ENCODE peak calls at places on chromosomes 16 and 17, in seven cellular contexts. C, X, G, P, T, R and Z are unnamed samples. For H3K4me1, the result is how much of the 10 kb centered on the place peaks cover.

GRCh38 chr17:11240041-11240801 is 792 bp upstream of the SHISA6 start:
- DNase-seq in C (no peak), X (no peak), G (no peak), P (no peak), T (peak), R (no peak), Z (no peak)

GRCh38 chr17:59711936-59712335 is 4.5 kb downstream of the VMP1 start:
- DNase-seq in C (no peak), X (no peak), G (no peak), P (no peak), T (no peak), R (no peak), Z (no peak)

GRCh38 chr16:19997264-19997663 is 76.4 kb downstream of the GPR139 start:
- DNase-seq in C (no peak), X (no peak), G (no peak), P (no peak), T (no peak), R (no peak), Z (no peak)

GRCh38 chr16:50323335-50324011 is 45.3 kb downstream of the BRD7 start:
- DNase-seq in C (no peak), X (peak), G (peak), P (no peak), T (peak), R (no peak), Z (no peak)

GRCh38 chr17:31225831-31226230 is 71.2 kb downstream of the OMG start:
- DNase-seq in C (no peak), X (no peak), G (no peak), P (no peak), T (no peak), R (no peak), Z (no peak)

GRCh38 chr16:67412294-67412693 is 4.0 kb downstream of the ZDHHC1 start:
- DNase-seq in C (no peak), X (no peak), G (no peak), P (no peak), T (no peak), R (peak), Z (no peak)

GRCh38 chr16:20136446-20136968 is 62.8 kb upstream of the GPR139 start:
- DNase-seq in C (no peak), X (no peak), G (no peak), P (no peak), T (no peak), R (no peak), Z (no peak)

GRCh38 chr17:7018331-7018964 is 4.4 kb upstream of the BCL6B start:
- DNase-seq in C (peak), X (no peak), G (no peak), P (no peak), T (peak), R (no peak), Z (no peak)

GRCh38 chr16:58127634-58128033 is 1.5 kb downstream of the CFAP20 start:
- DNase-seq in C (no peak), X (peak), G (no peak), P (no peak), T (no peak), R (no peak), Z (no peak)

GRCh38 chr17:55413825-55414489 is 7.7 kb downstream of the MMD start:
- DNase-seq in C (no peak), X (no peak), G (no peak), P (no peak), T (no peak), R (no peak), Z (peak)

GRCh38 chr16:85564277-85565051 is 48.7 kb upstream of the GSE1 start:
- DNase-seq in C (peak), X (no peak), G (no peak), P (no peak), T (no peak), R (no peak), Z (no peak)

GRCh38 chr16:47463771-47464624 is 2.9 kb downstream of the PHKB start:
- DNase-seq in C (no peak), X (no peak), G (no peak), P (no peak), T (no peak), R (no peak), Z (no peak)

GRCh38 chr17:82888583-82889495 is 49.0 kb upstream of the ZNF750 start:
- DNase-seq in C (no peak), X (no peak), G (no peak), P (no peak), T (no peak), R (no peak), Z (no peak)

GRCh38 chr17:81239714-81240555 is 817 bp downstream of the NDUFAF8 start:
- DNase-seq in C (no peak), X (peak), G (no peak), P (peak), T (no peak), R (no peak), Z (peak)

GRCh38 chr17:8893059-8893458 is 25.6 kb upstream of the PIK3R6 start:
- DNase-seq in C (no peak), X (no peak), G (no peak), P (no peak), T (no peak), R (no peak), Z (no peak)

GRCh38 chr17:7767425-7768021 is 50.0 kb downstream of the DNAH2 start:
- DNase-seq in C (no peak), X (no peak), G (no peak), P (no peak), T (no peak), R (peak), Z (no peak)

GRCh38 chr16:58692450-58692849 is 7.9 kb upstream of the SLC38A7 start:
- DNase-seq in C (no peak), X (no peak), G (no peak), P (no peak), T (no peak), R (no peak), Z (no peak)

GRCh38 chr17:75876190-75876937 is 2.0 kb downstream of the TRIM47 start:
- DNase-seq in C (no peak), X (no peak), G (peak), P (peak), T (no peak), R (no peak), Z (peak)

GRCh38 chr16:58048494-58048893 is 22.9 kb downstream of the MMP15 start:
- DNase-seq in C (no peak), X (no peak), G (no peak), P (no peak), T (no peak), R (no peak), Z (no peak)

GRCh38 chr16:59305850-59306249 is 571.7 kb upstream of the GOT2 start:
- DNase-seq in C (no peak), X (no peak), G (no peak), P (no peak), T (no peak), R (peak), Z (no peak)

GRCh38 chr16:10240854-10241613 is 58.8 kb upstream of the GRIN2A start:
- DNase-seq in C (no peak), X (no peak), G (no peak), P (no peak), T (no peak), R (peak), Z (no peak)

GRCh38 chr17:50575581-50576210 is 15.2 kb downstream of the CACNA1G start:
- DNase-seq in C (no peak), X (no peak), G (no peak), P (no peak), T (no peak), R (no peak), Z (no peak)

GRCh38 chr17:79951361-79952264 is 84.1 kb downstream of the TBC1D16 start:
- DNase-seq in C (no peak), X (peak), G (no peak), P (no peak), T (no peak), R (peak), Z (no peak)

GRCh38 chr16:14462811-14463210 is 167.2 kb downstream of the PARN start:
- DNase-seq in C (no peak), X (no peak), G (no peak), P (no peak), T (no peak), R (peak), Z (no peak)

GRCh38 chr17:21149626-21150025 is 22.9 kb downstream of the DHRS7B start:
- DNase-seq in C (no peak), X (no peak), G (no peak), P (no peak), T (no peak), R (no peak), Z (no peak)

GRCh38 chr16:72856797-72857196 is 191.1 kb downstream of the ZFHX3 start:
- DNase-seq in C (no peak), X (no peak), G (no peak), P (no peak), T (no peak), R (no peak), Z (no peak)
- H3K4me1 ChIP-seq in C (under half), X (under half), G (under half), P (under half), T (under half), R (under half), Z (under half)

DNA sequence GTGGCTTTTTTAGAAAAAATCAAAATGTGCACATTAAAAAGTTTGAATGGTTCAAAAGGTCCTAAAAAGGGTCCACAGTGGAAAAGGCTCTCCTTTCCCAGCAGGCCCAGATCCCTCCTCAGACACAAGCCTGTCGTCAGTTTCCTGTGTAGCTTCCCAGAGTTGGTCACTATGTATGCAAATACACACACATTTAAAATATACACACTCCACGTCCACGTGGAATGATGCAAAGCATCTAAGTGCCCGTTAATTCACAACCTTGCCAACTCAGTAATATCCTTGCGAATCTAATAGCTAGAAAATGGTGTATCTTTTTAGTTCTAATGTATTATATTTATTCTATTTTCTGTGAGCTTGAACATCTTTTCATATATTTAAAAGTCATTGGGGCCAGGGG is 17.7 kb downstream of the NLRC5 start:
- DNase-seq in C (no peak), X (no peak), G (no peak), P (no peak), T (no peak), R (no peak), Z (no peak)
- H3K4me3 ChIP-seq in C (no peak), X (no peak), G (no peak), P (no peak), T (no peak), R (no peak), Z (no peak)

DNA sequence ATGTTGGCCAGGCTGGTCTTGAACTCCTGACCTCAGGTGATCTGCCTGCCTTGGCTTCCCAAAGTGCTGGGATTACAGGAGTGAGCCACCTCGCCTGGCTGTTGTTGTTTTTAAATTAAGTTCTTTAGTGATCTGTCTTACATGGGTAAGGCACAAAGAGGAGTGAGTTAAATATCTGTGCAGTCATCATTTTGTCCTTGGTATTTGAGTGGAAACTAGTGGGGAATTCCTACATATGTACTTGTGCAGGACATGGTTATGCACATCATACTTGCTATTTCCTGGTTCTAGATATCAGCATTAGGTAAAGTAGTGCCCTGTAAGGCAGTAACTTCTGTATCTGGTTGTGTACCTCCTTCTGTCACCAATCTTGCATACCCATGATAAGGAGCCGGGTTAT is 3.7 kb downstream of the KPNB1 start:
- DNase-seq in C (no peak), X (no peak), G (no peak), P (no peak), T (no peak), R (no peak), Z (no peak)
- H3K4me1 ChIP-seq in C (under half), X (under half), G (under half), P (under half), T (half or more), R (under half), Z (under half)

GRCh38 chr17:43769859-43770258 is 8.9 kb downstream of the DUSP3 start:
- DNase-seq in C (no peak), X (no peak), G (no peak), P (no peak), T (no peak), R (no peak), Z (no peak)

GRCh38 chr17:43771463-43771862 is 7.3 kb downstream of the DUSP3 start:
- DNase-seq in C (no peak), X (no peak), G (no peak), P (no peak), T (no peak), R (no peak), Z (no peak)

GRCh38 chr17:43774304-43775250 is 4.2 kb downstream of the DUSP3 start:
- DNase-seq in C (peak), X (no peak), G (no peak), P (no peak), T (no peak), R (no peak), Z (no peak)

GRCh38 chr17:43769426-43769825 is 9.4 kb downstream of the DUSP3 start:
- DNase-seq in C (no peak), X (no peak), G (no peak), P (no peak), T (no peak), R (no peak), Z (no peak)

DNA sequence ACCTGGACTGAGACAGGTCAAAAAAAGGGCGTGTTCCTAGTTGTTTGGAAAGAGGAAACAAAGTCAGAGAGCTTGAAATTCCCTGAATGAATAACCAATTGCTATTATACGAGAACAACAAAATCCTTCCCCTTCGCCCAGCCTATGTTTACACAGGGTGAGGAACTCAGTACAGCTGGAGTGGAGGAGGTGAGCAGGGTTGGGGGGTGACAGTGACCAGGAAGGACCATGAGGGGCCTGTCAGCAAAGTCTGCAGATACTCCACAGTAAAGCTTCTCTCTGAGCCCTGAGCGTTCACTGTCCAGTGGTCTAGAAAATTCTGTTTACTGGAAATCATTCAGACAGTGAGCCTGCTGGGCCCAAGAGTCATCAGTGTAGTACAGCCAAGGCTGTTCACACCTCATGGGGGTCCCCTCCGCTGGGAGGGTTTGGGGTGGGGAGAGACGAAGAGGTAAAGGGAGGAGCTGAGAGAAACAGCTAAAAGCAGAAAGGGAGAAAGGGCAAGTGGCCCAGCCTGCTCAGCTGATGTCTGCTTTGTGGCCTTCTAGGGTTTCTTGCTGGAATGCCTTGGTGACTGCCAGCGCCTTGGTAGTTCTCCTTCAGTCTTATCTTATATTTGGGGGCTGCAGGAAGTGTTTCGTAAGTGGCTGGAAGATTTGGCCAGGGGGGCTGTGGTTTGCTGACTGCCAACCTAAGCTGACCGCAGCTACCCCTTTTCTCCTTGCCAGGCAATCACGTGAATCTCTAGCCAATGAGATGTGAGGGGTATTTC is 5.7 kb downstream of the DUSP3 start:
- DNase-seq in C (peak), X (no peak), G (no peak), P (no peak), T (peak), R (no peak), Z (no peak)
- H3K4me3 ChIP-seq in C (no peak), X (no peak), G (no peak), P (no peak), T (no peak), R (no peak), Z (no peak)

GRCh38 chr16:74186589-74186988 is 110.0 kb upstream of the PSMD7 start:
- DNase-seq in C (no peak), X (peak), G (no peak), P (no peak), T (no peak), R (no peak), Z (no peak)
- H3K4me1 ChIP-seq in C (under half), X (under half), G (under half), P (under half), T (under half), R (under half), Z (under half)

GRCh38 chr16:53962041-53962440 is 258.1 kb downstream of the FTO start:
- DNase-seq in C (no peak), X (no peak), G (no peak), P (no peak), T (no peak), R (peak), Z (no peak)
- H3K4me3 ChIP-seq in C (no peak), X (no peak), G (no peak), P (no peak), T (no peak), R (no peak), Z (no peak)

DNA sequence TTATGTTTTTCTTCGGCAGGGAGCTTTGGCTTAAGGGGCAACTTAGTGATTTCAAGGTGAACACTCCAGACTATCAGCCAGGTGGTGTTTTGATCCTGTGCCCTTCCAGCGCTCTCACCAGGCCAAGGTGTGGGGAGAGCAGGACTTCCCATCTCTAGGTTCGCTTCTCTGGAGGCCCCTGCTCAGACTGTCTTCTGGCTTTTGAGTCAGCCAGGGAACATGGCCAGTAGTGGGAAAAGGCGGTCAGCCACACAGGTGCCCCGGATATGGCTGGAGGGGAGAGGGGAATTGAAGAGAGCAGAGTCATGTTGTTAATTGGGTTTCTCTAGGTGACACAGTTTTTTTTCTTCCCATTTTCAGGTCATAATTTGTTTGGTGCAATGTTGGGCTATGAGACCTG is 1.5 kb downstream of the MINK1 start:
- DNase-seq in C (no peak), X (no peak), G (no peak), P (no peak), T (no peak), R (no peak), Z (no peak)
- H3K4me1 ChIP-seq in C (under half), X (under half), G (under half), P (under half), T (under half), R (under half), Z (under half)

DNA sequence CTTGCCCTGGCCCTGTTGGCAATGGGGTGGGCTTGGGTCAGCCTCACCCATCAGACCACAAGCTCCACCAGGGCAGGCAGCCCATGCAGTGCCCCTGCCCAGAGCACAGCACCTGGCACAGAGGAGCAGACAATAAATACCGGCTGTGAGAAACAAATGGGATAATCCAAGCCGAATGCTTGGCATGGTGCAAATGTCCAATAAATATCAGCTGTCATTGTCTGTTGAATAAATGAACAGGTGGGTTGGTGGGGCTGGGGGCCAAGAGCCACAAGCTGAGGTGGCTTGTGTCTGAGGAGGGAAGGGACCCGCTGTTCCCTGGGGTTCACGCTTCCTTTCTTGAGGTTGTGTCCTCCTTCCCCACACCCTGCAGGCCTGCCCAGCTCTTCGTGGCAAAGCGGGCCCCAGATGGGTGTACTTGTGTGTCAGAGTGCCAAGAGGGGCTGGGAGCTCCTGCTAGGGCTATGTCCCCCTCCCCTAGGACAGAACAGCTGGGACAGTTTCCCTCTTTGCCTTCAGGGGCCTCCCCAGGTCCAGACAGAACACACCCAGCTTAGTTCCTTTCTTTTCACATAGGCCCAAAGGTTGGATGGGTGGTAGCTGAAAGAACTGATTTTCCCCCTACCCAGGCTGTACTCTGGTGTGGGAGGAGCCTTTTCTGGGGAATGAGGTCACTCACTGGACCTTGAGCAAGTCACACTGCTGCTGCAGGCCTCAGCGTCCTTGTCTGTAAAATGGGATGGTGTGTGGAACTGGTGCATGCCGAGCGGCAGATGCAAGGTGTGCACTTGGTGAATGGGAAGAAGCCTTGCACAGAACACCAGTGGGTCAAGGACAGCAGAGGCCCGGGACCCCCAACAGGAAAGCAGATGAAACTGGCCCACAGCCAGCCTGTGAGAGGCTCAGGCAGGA is 38.4 kb downstream of the ARHGAP27 start:
- DNase-seq in C (no peak), X (no peak), G (no peak), P (no peak), T (no peak), R (no peak), Z (no peak)
- H3K4me3 ChIP-seq in C (no peak), X (no peak), G (no peak), P (no peak), T (no peak), R (no peak), Z (no peak)